ENCODE peak calls at places on chromosomes 16 and 17, in six cellular contexts. One of them, this sample, is unnamed.

GRCh38 chr17:10845388-10845751 is 7.5 kb upstream of the PIRT start:
- DNase-seq in GM12878: no peak
- DNase-seq in H1: no peak
- DNase-seq in GM12891: no peak
- DNase-seq in K562: no peak
- DNase-seq in HepG2: no peak
- DNase-seq in this sample: no peak

GRCh38 chr16:54816471-54816870 is 114.2 kb upstream of the IRX5 start:
- DNase-seq in HepG2: no peak
- DNase-seq in GM12878: no peak
- DNase-seq in GM12891: no peak
- DNase-seq in K562: no peak
- DNase-seq in H1: no peak
- DNase-seq in this sample: no peak

GRCh38 chr16:11164482-11165270 is 91.3 kb downstream of the SOCS1 start:
- DNase-seq in HepG2: no peak
- DNase-seq in GM12891: no peak
- DNase-seq in H1: no peak
- DNase-seq in GM12878: no peak
- DNase-seq in K562: no peak
- DNase-seq in this sample: no peak

GRCh38 chr16:8346291-8346690 is 244.0 kb downstream of the TMEM114 start:
- DNase-seq in H1: no peak
- DNase-seq in GM12891: no peak
- DNase-seq in GM12878: no peak
- DNase-seq in HepG2: peak
- DNase-seq in K562: peak
- DNase-seq in this sample: no peak

GRCh38 chr17:17285951-17286350 is 4.9 kb upstream of the COPS3 start:
- DNase-seq in K562: no peak
- DNase-seq in HepG2: no peak
- DNase-seq in GM12891: no peak
- DNase-seq in H1: no peak
- DNase-seq in GM12878: no peak
- DNase-seq in this sample: no peak

GRCh38 chr16:3618782-3619166 is 7.4 kb upstream of the SLX4 start:
- DNase-seq in H1: no peak
- DNase-seq in HepG2: no peak
- DNase-seq in K562: no peak
- DNase-seq in GM12878: no peak
- DNase-seq in GM12891: no peak
- DNase-seq in this sample: no peak

GRCh38 chr17:13728751-13729150 is 127.0 kb upstream of the HS3ST3A1 start:
- DNase-seq in GM12891: no peak
- DNase-seq in GM12878: no peak
- DNase-seq in K562: no peak
- DNase-seq in HepG2: no peak
- DNase-seq in H1: no peak
- DNase-seq in this sample: no peak

GRCh38 chr17:36566081-36566480 is 21.4 kb downstream of the GGNBP2 start:
- DNase-seq in HepG2: no peak
- DNase-seq in H1: no peak
- DNase-seq in GM12891: no peak
- DNase-seq in GM12878: no peak
- DNase-seq in K562: no peak
- DNase-seq in this sample: no peak

GRCh38 chr16:79962962-79963361 is 362.4 kb upstream of the MAF start:
- DNase-seq in K562: no peak
- DNase-seq in H1: no peak
- DNase-seq in GM12891: no peak
- DNase-seq in HepG2: no peak
- DNase-seq in GM12878: no peak
- DNase-seq in this sample: no peak

GRCh38 chr16:78606572-78606971 is 507.1 kb downstream of the WWOX start:
- DNase-seq in H1: no peak
- DNase-seq in GM12891: no peak
- DNase-seq in HepG2: no peak
- DNase-seq in K562: no peak
- DNase-seq in GM12878: no peak
- DNase-seq in this sample: no peak

GRCh38 chr17:2837147-2837561 is 40.9 kb downstream of the RAP1GAP2 start:
- DNase-seq in GM12878: no peak
- DNase-seq in K562: no peak
- DNase-seq in HepG2: no peak
- DNase-seq in H1: no peak
- DNase-seq in GM12891: no peak
- DNase-seq in this sample: no peak

GRCh38 chr16:85448557-85449194 is 164.4 kb upstream of the GSE1 start:
- DNase-seq in GM12878: no peak
- DNase-seq in HepG2: peak
- DNase-seq in GM12891: no peak
- DNase-seq in K562: no peak
- DNase-seq in H1: no peak
- DNase-seq in this sample: no peak

GRCh38 chr17:33318241-33318640 is 25.1 kb upstream of the ASIC2 start:
- DNase-seq in H1: no peak
- DNase-seq in GM12891: no peak
- DNase-seq in HepG2: no peak
- DNase-seq in K562: no peak
- DNase-seq in GM12878: no peak
- DNase-seq in this sample: no peak

GRCh38 chr17:290121-290521 is 62.5 kb downstream of the RPH3AL start:
- DNase-seq in GM12878: no peak
- DNase-seq in HepG2: no peak
- DNase-seq in H1: no peak
- DNase-seq in K562: no peak
- DNase-seq in GM12891: no peak
- DNase-seq in this sample: no peak

GRCh38 chr16:47728229-47728628 is 267.1 kb downstream of the PHKB start:
- DNase-seq in K562: no peak
- DNase-seq in H1: no peak
- DNase-seq in GM12878: no peak
- DNase-seq in GM12891: no peak
- DNase-seq in HepG2: no peak
- DNase-seq in this sample: no peak

GRCh38 chr16:21701271-21701670 is 37.5 kb downstream of the OTOA start:
- DNase-seq in GM12891: no peak
- DNase-seq in H1: no peak
- DNase-seq in HepG2: no peak
- DNase-seq in K562: no peak
- DNase-seq in GM12878: no peak
- DNase-seq in this sample: no peak

GRCh38 chr16:81624718-81625543 is 154.2 kb upstream of the PLCG2 start:
- DNase-seq in GM12878: no peak
- DNase-seq in H1: no peak
- DNase-seq in K562: peak
- DNase-seq in GM12891: no peak
- DNase-seq in HepG2: peak
- DNase-seq in this sample: no peak

GRCh38 chr16:2429771-2430663 is 770 bp downstream of the CCNF start:
- DNase-seq in HepG2: peak
- DNase-seq in H1: no peak
- DNase-seq in GM12878: no peak
- DNase-seq in GM12891: no peak
- DNase-seq in K562: no peak
- DNase-seq in this sample: no peak

GRCh38 chr16:85902366-85903155 is 3.6 kb downstream of the IRF8 start:
- DNase-seq in H1: no peak
- DNase-seq in GM12878: peak
- DNase-seq in HepG2: no peak
- DNase-seq in GM12891: peak
- DNase-seq in K562: no peak
- DNase-seq in this sample: peak

GRCh38 chr16:57623251-57624043 is 5.0 kb upstream of the ADGRG1 start:
- DNase-seq in GM12878: no peak
- DNase-seq in GM12891: no peak
- DNase-seq in K562: peak
- DNase-seq in HepG2: peak
- DNase-seq in H1: no peak
- DNase-seq in this sample: no peak

GRCh38 chr17:4310349-4311060 is 46.7 kb upstream of the ANKFY1 start:
- DNase-seq in HepG2: peak
- DNase-seq in GM12878: no peak
- DNase-seq in GM12891: no peak
- DNase-seq in K562: no peak
- DNase-seq in H1: no peak
- DNase-seq in this sample: no peak
- TF ChIP-seq TAF1 in HepG2: no peak
- TF ChIP-seq TAF1 in GM12878: no peak
- TF ChIP-seq TAF1 in GM12891: no peak
- TF ChIP-seq TAF1 in K562: no peak
- TF ChIP-seq TAF1 in H1: no peak
- TF ChIP-seq TAF1 in this sample: no peak

GRCh38 chr16:29845656-29846055 is 17.4 kb downstream of the CDIPT start:
- DNase-seq in GM12891: no peak
- DNase-seq in K562: no peak
- DNase-seq in GM12878: no peak
- DNase-seq in HepG2: no peak
- DNase-seq in H1: no peak
- DNase-seq in this sample: no peak
- TF ChIP-seq POLR2AphosphoS5 in GM12891: no peak
- TF ChIP-seq POLR2AphosphoS5 in K562: no peak
- TF ChIP-seq POLR2AphosphoS5 in GM12878: no peak
- TF ChIP-seq POLR2AphosphoS5 in HepG2: no peak
- TF ChIP-seq POLR2AphosphoS5 in H1: no peak
- TF ChIP-seq POLR2AphosphoS5 in this sample: no peak

GRCh38 chr17:44969144-44969780 is 1.2 kb upstream of the C1QL1 start:
- DNase-seq in HepG2: no peak
- DNase-seq in K562: no peak
- DNase-seq in GM12891: no peak
- DNase-seq in H1: no peak
- DNase-seq in GM12878: no peak
- DNase-seq in this sample: no peak

GRCh38 chr17:44967026-44967906 is 837 bp downstream of the C1QL1 start:
- DNase-seq in K562: peak
- DNase-seq in HepG2: no peak
- DNase-seq in GM12878: no peak
- DNase-seq in H1: no peak
- DNase-seq in GM12891: no peak
- DNase-seq in this sample: no peak

GRCh38 chr17:44967907-44968224 is 237 bp downstream of the C1QL1 start:
- DNase-seq in HepG2: no peak
- DNase-seq in K562: no peak
- DNase-seq in H1: no peak
- DNase-seq in GM12878: no peak
- DNase-seq in GM12891: no peak
- DNase-seq in this sample: no peak

GRCh38 chr17:44970136-44970737 is 2.1 kb upstream of the C1QL1 start:
- DNase-seq in H1: no peak
- DNase-seq in GM12891: no peak
- DNase-seq in HepG2: no peak
- DNase-seq in K562: peak
- DNase-seq in GM12878: no peak
- DNase-seq in this sample: no peak

GRCh38 chr17:44968225-44969143 is at the start of gene C1QL1:
- DNase-seq in GM12891: peak
- DNase-seq in K562: peak
- DNase-seq in H1: peak
- DNase-seq in GM12878: no peak
- DNase-seq in HepG2: peak
- DNase-seq in this sample: peak
- TF ChIP-seq POLR2A in GM12891: no peak
- TF ChIP-seq POLR2A in K562: no peak
- TF ChIP-seq POLR2A in H1: no peak
- TF ChIP-seq POLR2A in GM12878: no peak
- TF ChIP-seq POLR2A in HepG2: no peak
- TF ChIP-seq POLR2A in this sample: no peak

GRCh38 chr16:86984975-86985655 is 332.1 kb downstream of the C16orf95 start:
- DNase-seq in HepG2: no peak
- DNase-seq in GM12878: no peak
- DNase-seq in H1: no peak
- DNase-seq in K562: no peak
- DNase-seq in GM12891: no peak
- DNase-seq in this sample: no peak
- TF ChIP-seq TAF1 in HepG2: no peak
- TF ChIP-seq TAF1 in GM12878: no peak
- TF ChIP-seq TAF1 in H1: no peak
- TF ChIP-seq TAF1 in K562: no peak
- TF ChIP-seq TAF1 in GM12891: no peak
- TF ChIP-seq TAF1 in this sample: no peak

DNA sequence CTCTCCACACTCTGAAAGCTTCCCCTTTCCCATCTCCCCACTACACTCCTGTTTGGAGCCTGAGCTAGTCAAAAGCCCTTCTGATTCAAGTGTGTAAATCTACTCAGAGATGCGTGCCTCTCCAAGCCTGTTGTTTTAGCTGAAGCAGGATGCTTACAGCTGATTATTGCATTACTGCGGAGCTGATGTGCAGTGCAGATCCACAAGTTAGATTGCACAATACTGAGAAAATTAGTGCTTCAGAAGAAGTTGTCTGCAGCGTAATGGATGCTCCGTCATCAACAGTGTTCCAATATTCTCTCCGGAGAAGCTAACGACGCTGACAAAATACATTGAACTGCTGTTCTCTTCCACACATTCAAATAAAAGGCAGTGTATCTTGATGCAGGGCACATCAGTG is 44.8 kb upstream of the NLRP1 start:
- DNase-seq in GM12878: no peak
- DNase-seq in HepG2: no peak
- DNase-seq in GM12891: no peak
- DNase-seq in K562: no peak
- DNase-seq in H1: no peak
- DNase-seq in this sample: no peak
- TF ChIP-seq POLR2AphosphoS5 in GM12878: no peak
- TF ChIP-seq POLR2AphosphoS5 in HepG2: no peak
- TF ChIP-seq POLR2AphosphoS5 in GM12891: no peak
- TF ChIP-seq POLR2AphosphoS5 in K562: no peak
- TF ChIP-seq POLR2AphosphoS5 in H1: no peak
- TF ChIP-seq POLR2AphosphoS5 in this sample: no peak

DNA sequence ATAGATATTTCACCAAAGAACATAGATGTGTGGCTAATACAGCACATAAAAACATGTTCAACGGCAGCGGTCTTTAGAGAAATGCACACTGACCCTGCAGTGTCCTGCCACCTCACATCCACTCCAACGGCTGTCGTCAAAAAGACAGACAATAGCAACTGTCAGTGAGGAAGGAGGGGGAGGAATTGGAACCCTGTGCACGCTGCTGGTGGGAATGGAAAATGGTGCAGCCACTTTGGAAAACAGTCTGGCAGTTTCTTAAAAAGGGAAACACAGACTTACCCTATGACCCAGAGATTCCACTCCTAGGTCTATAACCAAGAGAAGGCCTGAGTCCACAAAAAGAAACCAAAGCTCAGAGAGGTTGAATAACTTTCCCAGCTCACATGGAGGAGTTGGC is 7.7 kb downstream of the CEP295NL start:
- DNase-seq in H1: no peak
- DNase-seq in HepG2: no peak
- DNase-seq in GM12878: no peak
- DNase-seq in K562: no peak
- DNase-seq in GM12891: no peak
- DNase-seq in this sample: no peak
- TF ChIP-seq POLR2A in H1: no peak
- TF ChIP-seq POLR2A in HepG2: no peak
- TF ChIP-seq POLR2A in GM12878: no peak
- TF ChIP-seq POLR2A in K562: no peak
- TF ChIP-seq POLR2A in GM12891: no peak
- TF ChIP-seq POLR2A in this sample: no peak

This sample was measured in GM12892.